ENCODE peak calls at places on chromosomes 11 and 22, in seven cellular contexts. Y, G, N, H, V, A and D are unnamed samples.

GRCh38 chr22:46150615-46151423 is 493 bp downstream of the PPARA start:
- DNase-seq in Y (peak), G (no peak), N (peak), H (no peak), V (no peak), A (no peak), D (no peak)

GRCh38 chr11:79461144-79461543 is 20.3 kb upstream of the TENM4 start:
- DNase-seq in Y (no peak), G (peak), N (no peak), H (no peak), V (peak), A (no peak), D (peak)

GRCh38 chr11:32792948-32793475 is 1.4 kb downstream of the CCDC73 start:
- DNase-seq in Y (peak), G (peak), N (peak), H (no peak), V (peak), A (peak), D (peak)

GRCh38 chr11:102006835-102007566 is 40.2 kb upstream of the CFAP300 start:
- DNase-seq in Y (no peak), G (no peak), N (no peak), H (no peak), V (no peak), A (no peak), D (no peak)

GRCh38 chr11:77517226-77517625 is 43.3 kb upstream of the PAK1 start:
- DNase-seq in Y (no peak), G (no peak), N (no peak), H (no peak), V (no peak), A (no peak), D (peak)

GRCh38 chr11:60251485-60252207 is 8.7 kb upstream of the MS4A4E start:
- DNase-seq in Y (peak), G (no peak), N (no peak), H (peak), V (no peak), A (no peak), D (peak)

GRCh38 chr11:70020336-70021214 is 57.5 kb upstream of the ANO1 start:
- DNase-seq in Y (no peak), G (peak), N (no peak), H (no peak), V (no peak), A (no peak), D (peak)

GRCh38 chr22:33922268-33922667 is 2.0 kb upstream of the LARGE1 start:
- DNase-seq in Y (no peak), G (no peak), N (no peak), H (no peak), V (peak), A (no peak), D (peak)

GRCh38 chr22:45911601-45912271 is 65.2 kb downstream of the WNT7B start:
- DNase-seq in Y (no peak), G (peak), N (no peak), H (no peak), V (no peak), A (no peak), D (peak)

GRCh38 chr22:23146842-23147205 is 1.5 kb downstream of the RAB36 start:
- DNase-seq in Y (no peak), G (peak), N (no peak), H (no peak), V (no peak), A (no peak), D (no peak)

GRCh38 chr11:112537846-112538330 is 277.2 kb upstream of the PLET1 start:
- DNase-seq in Y (no peak), G (peak), N (no peak), H (no peak), V (no peak), A (no peak), D (no peak)

GRCh38 chr11:6554828-6555706 is 48.3 kb downstream of the RRP8 start:
- DNase-seq in Y (no peak), G (no peak), N (no peak), H (no peak), V (no peak), A (no peak), D (no peak)

GRCh38 chr22:32804036-32804435 is 2.5 kb downstream of the TIMP3 start:
- DNase-seq in Y (no peak), G (peak), N (no peak), H (peak), V (peak), A (no peak), D (peak)

GRCh38 chr22:30646518-30647160 is 11.1 kb downstream of the SLC35E4 start:
- DNase-seq in Y (no peak), G (no peak), N (no peak), H (no peak), V (no peak), A (no peak), D (no peak)

GRCh38 chr11:83257638-83258229 is 28.4 kb downstream of the CCDC90B start:
- DNase-seq in Y (peak), G (peak), N (no peak), H (peak), V (peak), A (no peak), D (peak)

GRCh38 chr11:34238966-34239365 is 118.8 kb downstream of the ABTB2 start:
- DNase-seq in Y (no peak), G (peak), N (no peak), H (no peak), V (no peak), A (no peak), D (no peak)

GRCh38 chr11:10398525-10398924 is 56.5 kb upstream of the AMPD3 start:
- DNase-seq in Y (no peak), G (no peak), N (no peak), H (no peak), V (no peak), A (no peak), D (no peak)